ENCODE peak calls at places on chromosome 9, in nine cellular contexts. S is KG1; C is testis; B is stromal cell of bone marrow; K is NCI-H1092; I is HFFc6; H is naive thymus-derived CD4-positive, alpha-beta T cell; O is NCI-H69; R is NCI-H1694 treated with DMSO at 0.1 percent for 48 hours. N is an unnamed sample.

GRCh38 chr9:137068539-137069507 is 1.5 kb downstream of the SAPCD2 start:
- DNase-seq in I (no peak), K (no peak), S (no peak), B (no peak), O (no peak), H (no peak), R (no peak), C (no peak), N (no peak)

GRCh38 chr9:21031818-21032203 is 371 bp upstream of the HACD4 start:
- DNase-seq in O (no peak), H (no peak), B (no peak), I (no peak), R (no peak), K (no peak), S (no peak), C (no peak), N (no peak)

GRCh38 chr9:123556464-123557435 is 200.8 kb downstream of the CRB2 start:
- DNase-seq in C (no peak), R (no peak), O (no peak), S (no peak), K (no peak), H (no peak), B (no peak), I (no peak), N (no peak)

GRCh38 chr9:72807765-72808445 is 144.9 kb downstream of the ALDH1A1 start:
- DNase-seq in I (no peak), H (no peak), S (no peak), R (no peak), C (peak), B (no peak), K (no peak), O (peak), N (no peak)

GRCh38 chr9:111974092-111974681 is 77.6 kb downstream of the UGCG start:
- DNase-seq in C (peak), S (no peak), B (peak), I (peak), R (no peak), O (peak), K (peak), H (no peak), N (no peak)

GRCh38 chr9:33466565-33467495 is 6.9 kb downstream of the NOL6 start:
- DNase-seq in O (peak), R (peak), I (no peak), S (peak), C (peak), H (peak), K (peak), B (no peak), N (no peak)

GRCh38 chr9:1005043-1005667 is 28.7 kb downstream of the DMRT3 start:
- DNase-seq in C (peak), K (peak), O (peak), R (peak), B (peak), S (peak), H (no peak), I (peak), N (no peak)

GRCh38 chr9:126676102-126676684 is 62.5 kb downstream of the LMX1B start:
- DNase-seq in S (no peak), I (no peak), C (no peak), O (peak), H (no peak), B (no peak), R (no peak), K (no peak), N (no peak)

GRCh38 chr9:109408759-109409462 is 88.1 kb upstream of the EPB41L4B start:
- DNase-seq in B (no peak), C (no peak), R (peak), I (no peak), H (no peak), S (no peak), K (no peak), O (peak), N (no peak)

GRCh38 chr9:81822263-81822865 is 105.9 kb upstream of the SPATA31D4 start:
- DNase-seq in B (no peak), O (no peak), H (no peak), R (no peak), K (no peak), I (no peak), S (no peak), C (no peak), N (no peak)

GRCh38 chr9:129404621-129405020 is 216.3 kb downstream of the C9orf50 start:
- DNase-seq in R (no peak), B (no peak), C (no peak), S (no peak), H (no peak), K (no peak), O (no peak), I (no peak), N (no peak)

GRCh38 chr9:34989946-34990635 is 546 bp downstream of the DNAJB5 start:
- DNase-seq in O (peak), S (no peak), R (no peak), B (no peak), C (peak), K (peak), H (no peak), I (no peak), N (no peak)

GRCh38 chr9:34547960-34548603 is 25.3 kb upstream of the ENHO start:
- DNase-seq in K (peak), H (no peak), B (peak), I (peak), O (peak), S (no peak), R (peak), C (peak), N (peak)

GRCh38 chr9:86807577-86807976 is 139.7 kb downstream of the GAS1 start:
- DNase-seq in C (peak), I (no peak), K (no peak), B (no peak), R (no peak), O (no peak), H (no peak), S (no peak), N (no peak)

GRCh38 chr9:26975728-26976707 is 19.8 kb downstream of the IFT74 start:
- DNase-seq in H (no peak), O (peak), C (peak), K (peak), I (peak), S (no peak), B (peak), R (no peak), N (no peak)

GRCh38 chr9:27541740-27542139 is 12.1 kb upstream of the MOB3B start:
- DNase-seq in K (no peak), C (no peak), H (no peak), I (no peak), O (no peak), R (no peak), B (no peak), S (no peak), N (no peak)

GRCh38 chr9:101247297-101247696 is 137.5 kb downstream of the BAAT start:
- DNase-seq in K (no peak), H (no peak), S (no peak), I (no peak), R (no peak), B (no peak), O (no peak), C (no peak), N (no peak)

GRCh38 chr9:125407432-125407973 is 145.9 kb downstream of the GAPVD1 start:
- DNase-seq in R (no peak), C (no peak), I (no peak), B (no peak), K (no peak), H (no peak), S (no peak), O (peak), N (no peak)

N was measured in NCI-H226.